ENCODE peak calls at places on chromosomes 6 and 20, in six cellular contexts. P, K, I, V, G and R are unnamed samples.
A peak's percentile ranks its signal among the peaks of the same experiment; 100 is the strongest.

GRCh38 chr20:63740501-63741353 is 1.2 kb downstream of the SLC2A4RG start:
- DNase-seq in P (peak; percentile 95), K (no peak), I (peak; percentile 84), V (peak; percentile 95), G (peak; percentile 85), R (peak; percentile 97)

GRCh38 chr20:19784511-19785172 is 26.6 kb downstream of the RIN2 start:
- DNase-seq in P (peak; percentile 89), K (peak; percentile 73), I (peak; percentile 96), V (peak; percentile 53), G (peak; percentile 91), R (peak; percentile 52)

GRCh38 chr6:111805511-111806181 is 67.6 kb downstream of the FYN start:
- DNase-seq in P (peak; percentile 75), K (no peak), I (peak; percentile 65), V (no peak), G (peak; percentile 10), R (no peak)

GRCh38 chr6:3195695-3196497 is 31.6 kb downstream of the TUBB2B start:
- DNase-seq in P (no peak), K (no peak), I (no peak), V (no peak), G (peak; percentile 45), R (no peak)

GRCh38 chr6:29294499-29294914 is 7.0 kb upstream of the OR14J1 start:
- DNase-seq in P (no peak), K (no peak), I (no peak), V (no peak), G (no peak), R (no peak)

GRCh38 chr6:168188310-168188973 is 109.4 kb upstream of the FRMD1 start:
- DNase-seq in P (no peak), K (no peak), I (no peak), V (no peak), G (no peak), R (no peak)

GRCh38 chr6:150142304-150142656 is 564 bp upstream of the PPP1R14C start:
- DNase-seq in P (peak; percentile 9), K (no peak), I (peak; percentile 28), V (no peak), G (peak; percentile 73), R (no peak)

GRCh38 chr6:154653385-154653784 is 79.8 kb upstream of the SCAF8 start:
- DNase-seq in P (no peak), K (no peak), I (no peak), V (no peak), G (no peak), R (no peak)

GRCh38 chr6:38460216-38460615 is 179.5 kb downstream of the BTBD9 start:
- DNase-seq in P (peak; percentile 72), K (no peak), I (peak; percentile 40), V (no peak), G (no peak), R (no peak)

GRCh38 chr6:116596815-116597214 is 19.5 kb upstream of the RSPH4A start:
- DNase-seq in P (peak; percentile 35), K (no peak), I (peak; percentile 8), V (no peak), G (peak; percentile 4), R (no peak)

GRCh38 chr20:24991897-24992419 is 593 bp downstream of the APMAP start:
- DNase-seq in P (no peak), K (no peak), I (peak; percentile 13), V (no peak), G (peak; percentile 32), R (no peak)

GRCh38 chr20:21583486-21584168 is 69.8 kb upstream of the NKX2-2 start:
- DNase-seq in P (no peak), K (no peak), I (no peak), V (no peak), G (no peak), R (no peak)

GRCh38 chr6:32108094-32108627 is 977 bp downstream of the TNXB start:
- DNase-seq in P (peak; percentile 57), K (no peak), I (peak; percentile 58), V (peak; percentile 80), G (peak; percentile 40), R (peak; percentile 45)

GRCh38 chr6:130033999-130034814 is 15.8 kb downstream of the L3MBTL3 start:
- DNase-seq in P (peak; percentile 87), K (no peak), I (peak; percentile 59), V (no peak), G (no peak), R (no peak)

GRCh38 chr6:28226460-28226859 is 1.4 kb downstream of the ZSCAN9 start:
- DNase-seq in P (no peak), K (no peak), I (no peak), V (no peak), G (no peak), R (no peak)

GRCh38 chr20:25389381-25389857 is 1.2 kb downstream of the ABHD12 start:
- DNase-seq in P (peak; percentile 58), K (peak; percentile 18), I (peak; percentile 37), V (no peak), G (no peak), R (no peak)

GRCh38 chr20:18739785-18740184 is 73.8 kb upstream of the SCP2D1 start:
- DNase-seq in P (peak; percentile 96), K (no peak), I (no peak), V (no peak), G (no peak), R (no peak)

GRCh38 chr6:13678255-13678983 is 33.2 kb downstream of the RANBP9 start:
- DNase-seq in P (no peak), K (no peak), I (no peak), V (no peak), G (no peak), R (no peak)

GRCh38 chr6:170272341-170273065 is 18.4 kb downstream of the DLL1 start:
- DNase-seq in P (no peak), K (no peak), I (no peak), V (no peak), G (no peak), R (peak; percentile 51)

GRCh38 chr6:170274713-170275560 is 15.9 kb downstream of the DLL1 start:
- DNase-seq in P (no peak), K (no peak), I (no peak), V (no peak), G (no peak), R (peak; percentile 50)

GRCh38 chr6:170271771-170272314 is 19.0 kb downstream of the DLL1 start:
- DNase-seq in P (no peak), K (peak; percentile 61), I (no peak), V (no peak), G (no peak), R (peak; percentile 89)

GRCh38 chr6:170273681-170274080 is 17.2 kb downstream of the DLL1 start:
- DNase-seq in P (no peak), K (no peak), I (no peak), V (no peak), G (no peak), R (no peak)

GRCh38 chr6:170273191-170273590 is 17.7 kb downstream of the DLL1 start:
- DNase-seq in P (no peak), K (no peak), I (no peak), V (no peak), G (no peak), R (no peak)
- H3K27me3 ChIP-seq in P (no peaks in the 10 kb centered on the region), K (peaks cover 66% of the 10 kb centered on the region), I (no peaks in the 10 kb centered on the region), V (no peaks in the 10 kb centered on the region), G (no peaks in the 10 kb centered on the region), R (no peaks in the 10 kb centered on the region)

GRCh38 chr6:36131517-36132220 is 1.4 kb downstream of the MAPK13 start:
- DNase-seq in P (peak; percentile 86), K (peak; percentile 86), I (peak; percentile 51), V (no peak), G (peak; percentile 44), R (peak; percentile 77)
- TF ChIP-seq CTCF in P (no peak), K (peak; percentile 8), I (no peak), V (no peak), G (no peak), R (no peak)

GRCh38 chr6:136334853-136335252 is 45.2 kb upstream of the BCLAF1 start:
- DNase-seq in P (no peak), K (no peak), I (no peak), V (no peak), G (peak; percentile 15), R (no peak)

GRCh38 chr6:136334465-136334846 is 44.8 kb upstream of the BCLAF1 start:
- DNase-seq in P (no peak), K (no peak), I (no peak), V (peak; percentile 19), G (no peak), R (no peak)

GRCh38 chr6:136333824-136334464 is 44.3 kb upstream of the BCLAF1 start:
- DNase-seq in P (no peak), K (no peak), I (no peak), V (no peak), G (no peak), R (no peak)

GRCh38 chr6:136337606-136338005 is 48.0 kb upstream of the BCLAF1 start:
- DNase-seq in P (no peak), K (no peak), I (no peak), V (no peak), G (no peak), R (no peak)

DNA sequence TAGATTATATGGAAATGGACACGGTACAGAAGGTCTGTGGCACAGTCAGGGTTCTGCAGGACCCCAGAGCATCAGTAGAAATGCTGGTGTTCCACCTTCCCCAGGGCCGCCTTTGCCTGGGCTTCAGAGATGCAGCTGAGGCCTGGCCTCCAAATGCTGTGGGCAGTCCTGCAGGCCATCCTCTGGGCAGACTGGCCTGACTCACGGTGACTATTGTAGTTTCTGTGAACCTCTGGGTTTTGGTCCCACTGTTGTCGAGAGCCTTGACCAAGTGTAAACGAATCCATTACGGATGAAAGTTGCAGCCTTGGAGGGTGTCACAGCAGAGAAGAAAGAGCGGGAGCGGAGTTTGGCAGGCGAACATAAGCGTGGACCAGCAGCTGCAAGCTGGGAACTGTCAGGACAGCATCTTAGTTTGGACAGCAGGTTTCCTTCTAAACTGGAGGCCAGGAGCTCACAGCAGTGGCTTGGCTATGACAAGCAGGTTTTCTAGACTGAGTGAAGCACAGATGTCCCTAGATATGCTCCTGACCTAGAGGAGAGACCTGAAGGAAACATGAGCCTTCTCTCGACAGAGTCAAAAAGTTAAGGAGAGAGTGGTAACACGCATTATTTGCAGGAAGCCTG is 46.2 kb upstream of the BCLAF1 start:
- DNase-seq in P (peak; percentile 47), K (no peak), I (no peak), V (no peak), G (no peak), R (no peak)
- H3K27ac ChIP-seq in P (no peak overlapping the region), K (no peak overlapping the region), I (no peak overlapping the region), V (no peak overlapping the region), G (no peak overlapping the region), R (no peak overlapping the region)

GRCh38 chr20:1844723-1845523 is 50.3 kb upstream of the SIRPA start:
- DNase-seq in P (peak; percentile 85), K (peak; percentile 78), I (no peak), V (peak; percentile 39), G (peak; percentile 54), R (no peak)

GRCh38 chr20:1848378-1848777 is 46.8 kb upstream of the SIRPA start:
- DNase-seq in P (no peak), K (no peak), I (no peak), V (no peak), G (no peak), R (no peak)

GRCh38 chr20:1846341-1846740 is 48.9 kb upstream of the SIRPA start:
- DNase-seq in P (no peak), K (no peak), I (no peak), V (no peak), G (no peak), R (no peak)

GRCh38 chr20:1847780-1848179 is 47.4 kb upstream of the SIRPA start:
- DNase-seq in P (no peak), K (no peak), I (no peak), V (no peak), G (no peak), R (no peak)

DNA sequence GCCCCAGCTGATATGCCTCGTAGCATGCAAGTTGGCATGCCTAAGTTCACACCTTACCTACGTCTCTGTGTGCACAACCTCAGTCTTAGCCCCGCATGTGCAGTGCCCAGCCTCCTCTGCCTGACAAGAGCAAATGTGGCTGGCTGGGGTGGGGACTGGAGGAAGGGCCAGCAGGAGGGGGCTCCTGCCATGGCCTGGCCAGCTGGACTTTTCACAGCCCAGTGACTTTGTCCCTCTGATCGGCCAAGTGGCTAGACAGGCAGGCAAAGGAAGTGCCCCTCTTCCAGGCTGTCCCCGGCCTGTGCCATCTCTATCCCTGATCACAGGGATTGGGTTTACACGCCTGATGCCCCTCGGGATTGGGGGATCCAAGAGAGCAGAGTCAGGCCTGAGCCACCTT is 49.5 kb upstream of the SIRPA start:
- DNase-seq in P (no peak), K (no peak), I (no peak), V (no peak), G (no peak), R (no peak)
- H3K27me3 ChIP-seq in P (peaks cover 2% of the 10 kb centered on the region), K (no peaks in the 10 kb centered on the region), I (peaks cover 5% of the 10 kb centered on the region), V (peaks cover 4% of the 10 kb centered on the region), G (no peaks in the 10 kb centered on the region), R (no peaks in the 10 kb centered on the region)